ENCODE peak calls at places on chromosome 12, in eight cellular contexts. One of them, this sample, is unnamed. For H3K27me3, the result is how much of the 10 kb centered on the place peaks cover.

GRCh38 chr12:68521321-68521839 is 89.3 kb upstream of the RAP1B start:
- DNase-seq in ovary: no peak
- DNase-seq in testis: no peak
- DNase-seq in dorsolateral prefrontal cortex: no peak
- DNase-seq in stomach: no peak
- DNase-seq in right cardiac atrium: no peak
- DNase-seq in pancreas: no peak
- DNase-seq in H9: no peak
- DNase-seq in this sample: no peak

GRCh38 chr12:50924439-50925341 is 27.7 kb upstream of the HIGD1C start:
- DNase-seq in ovary: peak
- DNase-seq in testis: peak
- DNase-seq in dorsolateral prefrontal cortex: peak
- DNase-seq in stomach: peak
- DNase-seq in right cardiac atrium: peak
- DNase-seq in pancreas: peak
- DNase-seq in H9: peak
- DNase-seq in this sample: peak

GRCh38 chr12:48388430-48388829 is 37.7 kb upstream of the ZNF641 start:
- DNase-seq in ovary: no peak
- DNase-seq in testis: no peak
- DNase-seq in dorsolateral prefrontal cortex: no peak
- DNase-seq in stomach: no peak
- DNase-seq in right cardiac atrium: no peak
- DNase-seq in pancreas: no peak
- DNase-seq in H9: no peak
- DNase-seq in this sample: no peak

GRCh38 chr12:60194682-60195081 is 598.9 kb downstream of the SLC16A7 start:
- DNase-seq in ovary: no peak
- DNase-seq in testis: no peak
- DNase-seq in dorsolateral prefrontal cortex: no peak
- DNase-seq in stomach: no peak
- DNase-seq in right cardiac atrium: no peak
- DNase-seq in pancreas: no peak
- DNase-seq in H9: no peak
- DNase-seq in this sample: no peak

GRCh38 chr12:131087991-131088700 is 134.4 kb downstream of the ADGRD1 start:
- DNase-seq in ovary: peak
- DNase-seq in testis: peak
- DNase-seq in dorsolateral prefrontal cortex: peak
- DNase-seq in stomach: peak
- DNase-seq in right cardiac atrium: peak
- DNase-seq in pancreas: no peak
- DNase-seq in H9: peak
- DNase-seq in this sample: no peak

GRCh38 chr12:104763163-104763805 is 194.8 kb downstream of the SLC41A2 start:
- DNase-seq in ovary: no peak
- DNase-seq in testis: no peak
- DNase-seq in dorsolateral prefrontal cortex: no peak
- DNase-seq in stomach: no peak
- DNase-seq in right cardiac atrium: no peak
- DNase-seq in pancreas: no peak
- DNase-seq in H9: no peak
- DNase-seq in this sample: no peak

GRCh38 chr12:82326905-82327503 is 31.2 kb downstream of the CCDC59 start:
- DNase-seq in ovary: no peak
- DNase-seq in testis: no peak
- DNase-seq in dorsolateral prefrontal cortex: no peak
- DNase-seq in stomach: no peak
- DNase-seq in right cardiac atrium: no peak
- DNase-seq in pancreas: no peak
- DNase-seq in H9: no peak
- DNase-seq in this sample: no peak

GRCh38 chr12:106934277-106934676 is 21.4 kb upstream of the TMEM263 start:
- DNase-seq in ovary: no peak
- DNase-seq in testis: no peak
- DNase-seq in dorsolateral prefrontal cortex: no peak
- DNase-seq in stomach: no peak
- DNase-seq in right cardiac atrium: no peak
- DNase-seq in pancreas: no peak
- DNase-seq in H9: no peak
- DNase-seq in this sample: no peak

GRCh38 chr12:176321-177181 is 37.4 kb downstream of the SLC6A12 start:
- DNase-seq in ovary: no peak
- DNase-seq in testis: peak
- DNase-seq in dorsolateral prefrontal cortex: no peak
- DNase-seq in stomach: peak
- DNase-seq in right cardiac atrium: no peak
- DNase-seq in pancreas: no peak
- DNase-seq in H9: no peak
- DNase-seq in this sample: no peak

DNA sequence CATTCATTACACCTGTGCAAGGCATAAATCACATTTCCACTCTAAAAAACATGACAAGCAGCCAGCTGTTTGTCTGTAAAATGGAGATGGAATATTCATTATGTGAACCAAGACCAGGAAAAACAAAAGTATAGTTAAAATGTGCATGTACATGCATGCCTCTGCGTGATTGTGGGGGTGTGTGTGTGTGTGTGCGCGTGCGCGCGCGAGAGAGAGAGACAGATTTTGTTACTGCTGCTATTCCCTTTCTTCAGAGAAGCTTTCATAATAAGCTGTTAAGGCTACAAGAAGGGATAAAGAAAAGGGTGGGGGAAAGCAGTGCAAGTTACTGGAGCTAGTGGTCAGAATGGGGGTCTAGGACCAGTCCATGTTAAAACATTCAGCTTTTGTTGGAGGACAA is 430.3 kb downstream of the NAV3 start:
- DNase-seq in ovary: no peak
- DNase-seq in testis: no peak
- DNase-seq in dorsolateral prefrontal cortex: no peak
- DNase-seq in stomach: no peak
- DNase-seq in right cardiac atrium: no peak
- DNase-seq in pancreas: no peak
- DNase-seq in H9: no peak
- DNase-seq in this sample: no peak
- H3K27me3 ChIP-seq in ovary: under half
- H3K27me3 ChIP-seq in testis: under half
- H3K27me3 ChIP-seq in dorsolateral prefrontal cortex: under half
- H3K27me3 ChIP-seq in stomach: under half
- H3K27me3 ChIP-seq in right cardiac atrium: under half
- H3K27me3 ChIP-seq in pancreas: under half
- H3K27me3 ChIP-seq in H9: under half
- H3K27me3 ChIP-seq in this sample: under half

GRCh38 chr12:1835178-1836131 is 15.1 kb downstream of the LRTM2 start:
- DNase-seq in ovary: no peak
- DNase-seq in testis: no peak
- DNase-seq in dorsolateral prefrontal cortex: no peak
- DNase-seq in stomach: no peak
- DNase-seq in right cardiac atrium: peak
- DNase-seq in pancreas: no peak
- DNase-seq in H9: no peak
- DNase-seq in this sample: no peak

GRCh38 chr12:1836854-1837411 is 16.6 kb downstream of the LRTM2 start:
- DNase-seq in ovary: no peak
- DNase-seq in testis: no peak
- DNase-seq in dorsolateral prefrontal cortex: peak
- DNase-seq in stomach: no peak
- DNase-seq in right cardiac atrium: peak
- DNase-seq in pancreas: no peak
- DNase-seq in H9: no peak
- DNase-seq in this sample: no peak

GRCh38 chr12:1834186-1834925 is 14.0 kb downstream of the LRTM2 start:
- DNase-seq in ovary: no peak
- DNase-seq in testis: no peak
- DNase-seq in dorsolateral prefrontal cortex: no peak
- DNase-seq in stomach: no peak
- DNase-seq in right cardiac atrium: peak
- DNase-seq in pancreas: no peak
- DNase-seq in H9: no peak
- DNase-seq in this sample: no peak

GRCh38 chr12:1837541-1838206 is 17.3 kb downstream of the LRTM2 start:
- DNase-seq in ovary: no peak
- DNase-seq in testis: no peak
- DNase-seq in dorsolateral prefrontal cortex: no peak
- DNase-seq in stomach: no peak
- DNase-seq in right cardiac atrium: no peak
- DNase-seq in pancreas: no peak
- DNase-seq in H9: no peak
- DNase-seq in this sample: no peak

GRCh38 chr12:1836241-1836803 is 16.0 kb downstream of the LRTM2 start:
- DNase-seq in ovary: no peak
- DNase-seq in testis: no peak
- DNase-seq in dorsolateral prefrontal cortex: no peak
- DNase-seq in stomach: no peak
- DNase-seq in right cardiac atrium: peak
- DNase-seq in pancreas: no peak
- DNase-seq in H9: no peak
- DNase-seq in this sample: no peak
- H3K27me3 ChIP-seq in ovary: under half
- H3K27me3 ChIP-seq in testis: under half
- H3K27me3 ChIP-seq in dorsolateral prefrontal cortex: under half
- H3K27me3 ChIP-seq in stomach: under half
- H3K27me3 ChIP-seq in right cardiac atrium: under half
- H3K27me3 ChIP-seq in pancreas: under half
- H3K27me3 ChIP-seq in H9: under half
- H3K27me3 ChIP-seq in this sample: under half

DNA sequence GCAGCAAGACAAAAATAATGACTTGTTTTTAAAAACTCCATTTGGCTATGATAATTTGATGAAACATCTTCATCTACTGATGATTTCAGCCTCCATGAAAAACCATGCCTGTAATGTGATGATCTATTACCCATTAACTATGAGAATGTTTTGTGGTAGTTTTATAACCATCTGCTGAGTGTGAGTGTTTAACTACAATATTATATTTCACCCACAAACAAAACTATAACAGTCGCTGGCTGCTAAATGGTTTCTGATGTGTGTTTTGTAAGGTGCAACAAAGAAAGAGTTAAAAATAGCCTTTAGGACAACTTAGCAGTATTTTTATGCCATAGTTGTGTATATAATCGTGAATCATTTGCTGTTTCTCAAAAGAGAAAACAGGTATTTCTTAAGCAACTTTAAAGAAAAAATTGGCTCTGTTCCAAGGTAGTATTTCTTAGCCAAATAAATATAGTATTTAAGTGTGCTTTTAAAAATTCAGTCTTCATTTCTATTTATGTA is 4.9 kb downstream of the PTHLH start:
- DNase-seq in ovary: no peak
- DNase-seq in testis: no peak
- DNase-seq in dorsolateral prefrontal cortex: no peak
- DNase-seq in stomach: no peak
- DNase-seq in right cardiac atrium: no peak
- DNase-seq in pancreas: no peak
- DNase-seq in H9: no peak
- DNase-seq in this sample: no peak
- H3K27me3 ChIP-seq in ovary: under half
- H3K27me3 ChIP-seq in testis: under half
- H3K27me3 ChIP-seq in dorsolateral prefrontal cortex: under half
- H3K27me3 ChIP-seq in stomach: under half
- H3K27me3 ChIP-seq in right cardiac atrium: under half
- H3K27me3 ChIP-seq in pancreas: under half
- H3K27me3 ChIP-seq in H9: under half
- H3K27me3 ChIP-seq in this sample: under half

DNA sequence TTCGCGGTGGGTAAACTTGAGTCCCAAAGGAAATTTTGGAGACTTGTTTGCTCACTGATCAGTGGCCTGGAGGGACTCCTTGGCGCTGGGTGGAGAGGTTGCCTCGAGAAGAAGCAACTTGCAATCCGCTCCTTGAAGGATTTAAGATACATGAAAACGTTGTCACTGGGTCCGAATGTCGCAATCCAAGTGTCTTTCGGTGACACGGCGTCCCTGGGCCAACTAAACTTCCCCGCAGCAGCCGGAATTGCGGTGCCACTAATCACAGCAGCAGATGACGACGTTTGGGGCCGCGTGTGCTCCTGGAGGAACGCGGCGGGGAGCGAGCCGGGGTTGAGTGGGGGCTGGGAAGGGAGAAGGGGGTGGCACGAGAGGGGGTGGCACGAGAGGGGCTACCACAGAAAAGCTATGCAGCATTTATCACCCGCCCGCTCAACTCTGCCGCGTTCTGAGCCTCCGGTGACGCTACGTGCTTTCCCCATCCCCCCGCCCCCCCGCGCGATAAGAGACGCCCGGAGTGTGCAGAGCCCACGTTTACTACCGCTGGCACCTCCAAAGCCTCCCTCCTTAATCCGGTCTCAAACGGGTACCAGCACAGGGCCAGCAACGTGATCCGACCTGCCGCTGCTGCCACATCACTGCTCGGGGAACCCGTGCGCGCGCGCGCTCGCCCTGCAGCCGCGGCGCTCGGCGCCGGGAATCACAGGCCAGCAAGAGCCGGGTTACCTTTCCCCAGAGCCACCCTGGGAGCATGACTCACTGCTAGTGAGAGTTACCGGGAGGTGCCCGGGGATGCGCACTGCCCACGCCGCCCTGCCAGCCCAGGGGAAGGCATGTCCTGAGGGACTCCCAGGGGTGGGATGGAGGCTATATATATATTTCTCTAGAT is 858 bp upstream of the BHLHE41 start:
- DNase-seq in ovary: peak
- DNase-seq in testis: peak
- DNase-seq in dorsolateral prefrontal cortex: peak
- DNase-seq in stomach: peak
- DNase-seq in right cardiac atrium: peak
- DNase-seq in pancreas: peak
- DNase-seq in H9: peak
- DNase-seq in this sample: no peak
- H3K27me3 ChIP-seq in ovary: under half
- H3K27me3 ChIP-seq in testis: under half
- H3K27me3 ChIP-seq in dorsolateral prefrontal cortex: under half
- H3K27me3 ChIP-seq in stomach: under half
- H3K27me3 ChIP-seq in right cardiac atrium: under half
- H3K27me3 ChIP-seq in pancreas: under half
- H3K27me3 ChIP-seq in H9: under half
- H3K27me3 ChIP-seq in this sample: half or more

This sample was measured in CD8-positive, alpha-beta memory T cell.